ENCODE peak calls at places on chromosomes 5 and 9, in five cellular contexts. G is OCI-LY7, A is heart right ventricle, X is nephron progenitor cell, P is brain microvascular endothelial cell. T is an unnamed sample.

GRCh38 chr9:76166436-76166959 is 227.7 kb downstream of the RFK start:
- DNase-seq in X (no peak), A (no peak), G (no peak), P (no peak), T (no peak)

GRCh38 chr9:137049544-137050449 is 3.8 kb upstream of the NPDC1 start:
- DNase-seq in G (peak; percentile 62), P (no peak), A (peak; percentile 62), X (peak; percentile 78), T (peak; percentile 61)

GRCh38 chr9:94920439-94920951 is 194.0 kb downstream of the AOPEP start:
- DNase-seq in A (no peak), P (no peak), X (peak; percentile 26), G (no peak), T (peak; percentile 80)

GRCh38 chr5:17411436-17411835 is 86.6 kb upstream of the TAF11L2 start:
- DNase-seq in X (no peak), A (no peak), P (no peak), G (no peak), T (peak; percentile 5)

GRCh38 chr5:136408996-136409395 is 43.7 kb upstream of the TRPC7 start:
- DNase-seq in A (no peak), X (no peak), P (no peak), G (no peak), T (no peak)

GRCh38 chr5:179422213-179422839 is 77.1 kb upstream of the ADAMTS2 start:
- DNase-seq in A (no peak), P (no peak), X (no peak), G (no peak), T (no peak)

GRCh38 chr9:87889882-87890252 is 7.2 kb downstream of the SPATA31E1 start:
- DNase-seq in P (no peak), A (no peak), X (no peak), G (no peak), T (no peak)

GRCh38 chr5:108144332-108144731 is 237.6 kb downstream of the FBXL17 start:
- DNase-seq in A (no peak), X (no peak), G (no peak), P (no peak), T (no peak)

GRCh38 chr9:6646028-6646636 is 603 bp upstream of the GLDC start:
- DNase-seq in G (no peak), A (no peak), X (no peak), P (no peak), T (no peak)

GRCh38 chr5:21685016-21685415 is 1168.1 kb downstream of the CDH12 start:
- DNase-seq in G (no peak), A (no peak), P (no peak), X (no peak), T (no peak)

GRCh38 chr5:133930061-133930823 is 38.2 kb downstream of the C5orf15 start:
- DNase-seq in G (no peak), X (peak; percentile 39), P (peak; percentile 62), A (no peak), T (peak; percentile 58)

GRCh38 chr9:88775037-88775471 is 216.2 kb upstream of the S1PR3 start:
- DNase-seq in A (no peak), G (no peak), P (peak; percentile 97), X (no peak), T (peak; percentile 96)

GRCh38 chr9:128419061-128419925 is 1.4 kb upstream of the CERCAM start:
- DNase-seq in A (no peak), P (no peak), X (no peak), G (no peak), T (peak; percentile 57)

GRCh38 chr9:136230773-136231172 is 14.8 kb downstream of the QSOX2 start:
- DNase-seq in A (no peak), X (no peak), G (no peak), P (no peak), T (no peak)

GRCh38 chr5:149358294-149358651 is 427 bp downstream of the PCYOX1L start:
- DNase-seq in X (no peak), A (peak; percentile 41), G (peak; percentile 66), P (no peak), T (no peak)

GRCh38 chr5:55575815-55576583 is 41.2 kb upstream of the PLPP1 start:
- DNase-seq in X (no peak), A (no peak), P (no peak), G (no peak), T (peak; percentile 29)

GRCh38 chr5:62647241-62647640 is 68.6 kb downstream of the LRRC70 start:
- DNase-seq in G (no peak), X (no peak), P (no peak), A (no peak), T (no peak)

GRCh38 chr5:112308608-112309007 is 110.5 kb downstream of the EPB41L4A start:
- DNase-seq in A (no peak), G (no peak), X (no peak), P (no peak), T (peak; percentile 43)

GRCh38 chr9:99368341-99369326 is 146.6 kb downstream of the SEC61B start:
- DNase-seq in X (peak; percentile 34), G (no peak), P (peak; percentile 55), A (peak; percentile 80), T (peak; percentile 62)

GRCh38 chr9:4303002-4303401 is 3.1 kb upstream of the GLIS3 start:
- DNase-seq in A (no peak), X (no peak), G (no peak), P (no peak), T (peak; percentile 61)

GRCh38 chr9:99029083-99029482 is 75.8 kb upstream of the TGFBR1 start:
- DNase-seq in G (no peak), P (no peak), A (no peak), X (no peak), T (no peak)